ENCODE peak calls at places on chromosomes 6 and 20, in ten cellular contexts. One of them, this sample, is unnamed.

GRCh38 chr6:56246544-56246940 is 838 bp downstream of the COL21A1 start:
- DNase-seq in psoas muscle: no peak
- DNase-seq in fibroblast of the aortic adventitia: no peak
- DNase-seq in spleen: no peak
- DNase-seq in foreskin fibroblast: peak
- DNase-seq in nephron progenitor cell: peak
- DNase-seq in glutamatergic neuron: no peak
- DNase-seq in suprapubic skin: no peak
- DNase-seq in cardiac fibroblast: peak
- DNase-seq in mammary epithelial cell: no peak
- DNase-seq in this sample: no peak

GRCh38 chr6:2237001-2237400 is 8.4 kb downstream of the GMDS start:
- DNase-seq in spleen: no peak
- DNase-seq in suprapubic skin: no peak
- DNase-seq in glutamatergic neuron: no peak
- DNase-seq in fibroblast of the aortic adventitia: peak
- DNase-seq in foreskin fibroblast: peak
- DNase-seq in nephron progenitor cell: no peak
- DNase-seq in psoas muscle: no peak
- DNase-seq in mammary epithelial cell: peak
- DNase-seq in cardiac fibroblast: peak
- DNase-seq in this sample: peak

GRCh38 chr20:57772349-57772964 is 62.6 kb upstream of the PMEPA1 start:
- DNase-seq in foreskin fibroblast: peak
- DNase-seq in psoas muscle: no peak
- DNase-seq in cardiac fibroblast: peak
- DNase-seq in fibroblast of the aortic adventitia: peak
- DNase-seq in glutamatergic neuron: no peak
- DNase-seq in mammary epithelial cell: peak
- DNase-seq in suprapubic skin: peak
- DNase-seq in spleen: no peak
- DNase-seq in nephron progenitor cell: no peak
- DNase-seq in this sample: peak

GRCh38 chr6:170285482-170285881 is 5.4 kb downstream of the DLL1 start:
- DNase-seq in spleen: peak
- DNase-seq in foreskin fibroblast: no peak
- DNase-seq in nephron progenitor cell: no peak
- DNase-seq in psoas muscle: peak
- DNase-seq in cardiac fibroblast: no peak
- DNase-seq in fibroblast of the aortic adventitia: no peak
- DNase-seq in glutamatergic neuron: no peak
- DNase-seq in suprapubic skin: peak
- DNase-seq in mammary epithelial cell: no peak
- DNase-seq in this sample: no peak

GRCh38 chr6:73695619-73696421 is at the start of gene CD109:
- DNase-seq in psoas muscle: peak
- DNase-seq in mammary epithelial cell: peak
- DNase-seq in glutamatergic neuron: peak
- DNase-seq in nephron progenitor cell: peak
- DNase-seq in suprapubic skin: peak
- DNase-seq in foreskin fibroblast: peak
- DNase-seq in cardiac fibroblast: peak
- DNase-seq in fibroblast of the aortic adventitia: peak
- DNase-seq in spleen: no peak
- DNase-seq in this sample: no peak

GRCh38 chr6:12804967-12805645 is 88.5 kb downstream of the PHACTR1 start:
- DNase-seq in fibroblast of the aortic adventitia: no peak
- DNase-seq in nephron progenitor cell: no peak
- DNase-seq in glutamatergic neuron: no peak
- DNase-seq in mammary epithelial cell: no peak
- DNase-seq in cardiac fibroblast: peak
- DNase-seq in suprapubic skin: no peak
- DNase-seq in psoas muscle: no peak
- DNase-seq in foreskin fibroblast: no peak
- DNase-seq in spleen: no peak
- DNase-seq in this sample: no peak

GRCh38 chr20:34581341-34582189 is 23.0 kb downstream of the MAP1LC3A start:
- DNase-seq in mammary epithelial cell: no peak
- DNase-seq in foreskin fibroblast: peak
- DNase-seq in suprapubic skin: no peak
- DNase-seq in cardiac fibroblast: peak
- DNase-seq in spleen: no peak
- DNase-seq in fibroblast of the aortic adventitia: peak
- DNase-seq in glutamatergic neuron: no peak
- DNase-seq in psoas muscle: no peak
- DNase-seq in nephron progenitor cell: no peak
- DNase-seq in this sample: no peak

GRCh38 chr6:133774356-133774755 is 114.6 kb upstream of the TCF21 start:
- DNase-seq in mammary epithelial cell: peak
- DNase-seq in cardiac fibroblast: peak
- DNase-seq in fibroblast of the aortic adventitia: peak
- DNase-seq in foreskin fibroblast: peak
- DNase-seq in spleen: no peak
- DNase-seq in nephron progenitor cell: no peak
- DNase-seq in psoas muscle: no peak
- DNase-seq in glutamatergic neuron: no peak
- DNase-seq in suprapubic skin: no peak
- DNase-seq in this sample: no peak

GRCh38 chr6:159720708-159721107 is 6.6 kb upstream of the WTAP start:
- DNase-seq in nephron progenitor cell: no peak
- DNase-seq in suprapubic skin: no peak
- DNase-seq in foreskin fibroblast: peak
- DNase-seq in cardiac fibroblast: peak
- DNase-seq in spleen: no peak
- DNase-seq in mammary epithelial cell: peak
- DNase-seq in fibroblast of the aortic adventitia: peak
- DNase-seq in glutamatergic neuron: no peak
- DNase-seq in psoas muscle: no peak
- DNase-seq in this sample: no peak

GRCh38 chr20:48578397-48579098 is 249.3 kb downstream of the PREX1 start:
- DNase-seq in cardiac fibroblast: no peak
- DNase-seq in spleen: no peak
- DNase-seq in nephron progenitor cell: no peak
- DNase-seq in suprapubic skin: no peak
- DNase-seq in mammary epithelial cell: no peak
- DNase-seq in fibroblast of the aortic adventitia: no peak
- DNase-seq in psoas muscle: no peak
- DNase-seq in glutamatergic neuron: no peak
- DNase-seq in foreskin fibroblast: no peak
- DNase-seq in this sample: no peak
- TF ChIP-seq CTCF in cardiac fibroblast: no peak
- TF ChIP-seq CTCF in spleen: no peak
- TF ChIP-seq CTCF in nephron progenitor cell: no peak
- TF ChIP-seq CTCF in suprapubic skin: no peak
- TF ChIP-seq CTCF in mammary epithelial cell: no peak
- TF ChIP-seq CTCF in fibroblast of the aortic adventitia: no peak
- TF ChIP-seq CTCF in psoas muscle: no peak
- TF ChIP-seq CTCF in glutamatergic neuron: no peak
- TF ChIP-seq CTCF in foreskin fibroblast: no peak
- TF ChIP-seq CTCF in this sample: no peak

DNA sequence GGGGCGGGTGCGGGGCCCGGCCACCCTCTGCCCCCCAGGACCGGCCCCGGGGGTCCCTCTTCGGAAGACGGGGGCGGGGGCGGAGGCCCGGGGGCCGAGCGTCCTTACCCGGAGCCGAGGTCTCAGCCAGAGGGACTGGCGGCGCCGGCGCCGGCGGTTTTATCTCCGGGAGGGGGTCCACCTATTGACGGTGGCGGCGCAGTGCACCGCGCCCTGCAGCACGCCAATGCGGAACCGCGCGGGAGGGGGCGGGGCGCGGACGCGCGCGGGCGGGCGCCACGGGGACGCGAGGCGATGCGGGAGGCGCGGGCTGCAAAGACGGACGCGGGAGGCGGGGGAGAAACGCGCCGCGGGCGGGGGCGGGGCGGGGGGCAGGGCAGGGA is at the start of gene EEF1A2:
- DNase-seq in nephron progenitor cell: peak
- DNase-seq in fibroblast of the aortic adventitia: no peak
- DNase-seq in mammary epithelial cell: no peak
- DNase-seq in cardiac fibroblast: no peak
- DNase-seq in spleen: peak
- DNase-seq in psoas muscle: peak
- DNase-seq in foreskin fibroblast: peak
- DNase-seq in suprapubic skin: no peak
- DNase-seq in glutamatergic neuron: peak
- DNase-seq in this sample: no peak
- TF ChIP-seq CTCF in nephron progenitor cell: no peak
- TF ChIP-seq CTCF in fibroblast of the aortic adventitia: peak
- TF ChIP-seq CTCF in mammary epithelial cell: no peak
- TF ChIP-seq CTCF in cardiac fibroblast: no peak
- TF ChIP-seq CTCF in spleen: no peak
- TF ChIP-seq CTCF in psoas muscle: peak
- TF ChIP-seq CTCF in foreskin fibroblast: no peak
- TF ChIP-seq CTCF in suprapubic skin: no peak
- TF ChIP-seq CTCF in glutamatergic neuron: no peak
- TF ChIP-seq CTCF in this sample: no peak

DNA sequence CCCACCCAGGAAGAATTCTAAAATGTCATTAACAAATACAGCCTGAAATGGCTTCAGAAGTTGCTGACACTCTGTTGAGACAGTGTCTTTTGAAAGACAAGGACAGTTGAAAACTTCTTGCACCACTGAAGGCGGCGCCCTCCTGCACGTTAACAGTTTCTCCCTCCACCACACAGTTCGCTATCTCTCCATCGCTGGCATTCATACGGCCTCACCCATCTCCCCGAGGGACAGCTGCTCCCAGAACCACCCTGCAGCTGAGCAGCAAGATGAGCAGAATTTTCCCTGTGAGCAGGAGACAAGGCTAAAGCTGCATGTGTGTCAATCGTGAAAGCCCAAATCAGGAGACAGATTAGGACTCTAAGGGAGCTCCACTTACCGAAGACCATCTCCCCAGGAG is 113.3 kb downstream of the LY86 start:
- DNase-seq in psoas muscle: no peak
- DNase-seq in glutamatergic neuron: no peak
- DNase-seq in suprapubic skin: no peak
- DNase-seq in spleen: no peak
- DNase-seq in fibroblast of the aortic adventitia: no peak
- DNase-seq in nephron progenitor cell: no peak
- DNase-seq in mammary epithelial cell: no peak
- DNase-seq in foreskin fibroblast: no peak
- DNase-seq in cardiac fibroblast: no peak
- DNase-seq in this sample: no peak
- TF ChIP-seq CTCF in psoas muscle: no peak
- TF ChIP-seq CTCF in glutamatergic neuron: no peak
- TF ChIP-seq CTCF in suprapubic skin: no peak
- TF ChIP-seq CTCF in spleen: no peak
- TF ChIP-seq CTCF in fibroblast of the aortic adventitia: no peak
- TF ChIP-seq CTCF in nephron progenitor cell: no peak
- TF ChIP-seq CTCF in mammary epithelial cell: no peak
- TF ChIP-seq CTCF in foreskin fibroblast: no peak
- TF ChIP-seq CTCF in cardiac fibroblast: no peak
- TF ChIP-seq CTCF in this sample: no peak

DNA sequence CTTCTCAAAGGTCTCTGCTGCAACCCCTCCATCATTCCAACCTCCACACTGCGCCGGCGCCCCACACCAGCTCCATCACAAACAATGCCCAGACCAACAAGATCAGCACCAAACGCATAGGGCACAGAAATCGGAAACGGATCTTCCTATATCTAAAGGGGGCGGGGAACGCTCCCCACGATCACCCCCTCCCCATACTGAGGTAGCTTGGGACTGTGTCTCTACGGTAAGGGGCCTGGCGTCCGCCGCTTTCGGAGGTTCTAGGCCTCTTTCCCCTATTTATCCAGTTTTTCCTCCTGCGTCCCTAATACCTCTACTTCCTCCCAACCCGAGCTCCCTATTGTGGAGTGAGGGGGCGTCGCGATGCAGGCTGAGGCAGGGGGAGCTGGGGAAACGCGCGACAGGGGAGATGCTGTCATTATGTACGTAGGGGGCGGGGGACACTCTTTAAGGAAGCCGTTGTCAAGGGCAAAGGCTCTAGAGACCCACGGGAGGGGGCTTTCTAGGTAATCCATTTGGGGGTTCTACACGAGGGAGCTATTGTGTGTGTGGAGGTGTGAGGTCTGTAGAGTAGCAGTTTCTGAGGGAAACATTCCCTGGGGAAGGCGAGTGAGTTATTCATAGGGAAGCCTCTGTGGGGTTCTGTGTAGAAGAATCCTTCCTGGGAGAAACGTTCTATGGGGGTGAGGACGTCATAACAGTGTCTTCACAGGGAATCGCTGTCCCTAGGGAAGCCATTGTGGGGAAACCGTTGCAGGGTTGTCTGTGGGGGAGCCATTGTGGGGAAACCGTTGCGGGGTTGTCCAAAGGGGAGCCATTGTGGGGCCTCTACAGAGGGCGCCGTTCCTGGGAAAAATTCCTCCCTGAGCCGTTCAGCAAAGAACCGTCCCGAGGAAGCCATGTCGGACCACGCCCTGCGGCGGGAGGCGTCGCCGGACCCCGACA is 716 bp downstream of the DNAAF9 start:
- DNase-seq in psoas muscle: peak
- DNase-seq in fibroblast of the aortic adventitia: peak
- DNase-seq in foreskin fibroblast: peak
- DNase-seq in spleen: peak
- DNase-seq in suprapubic skin: peak
- DNase-seq in nephron progenitor cell: peak
- DNase-seq in glutamatergic neuron: peak
- DNase-seq in mammary epithelial cell: peak
- DNase-seq in cardiac fibroblast: peak
- DNase-seq in this sample: no peak
- TF ChIP-seq CTCF in psoas muscle: no peak
- TF ChIP-seq CTCF in fibroblast of the aortic adventitia: peak
- TF ChIP-seq CTCF in foreskin fibroblast: no peak
- TF ChIP-seq CTCF in spleen: no peak
- TF ChIP-seq CTCF in suprapubic skin: no peak
- TF ChIP-seq CTCF in nephron progenitor cell: no peak
- TF ChIP-seq CTCF in glutamatergic neuron: no peak
- TF ChIP-seq CTCF in mammary epithelial cell: no peak
- TF ChIP-seq CTCF in cardiac fibroblast: no peak
- TF ChIP-seq CTCF in this sample: peak

DNA sequence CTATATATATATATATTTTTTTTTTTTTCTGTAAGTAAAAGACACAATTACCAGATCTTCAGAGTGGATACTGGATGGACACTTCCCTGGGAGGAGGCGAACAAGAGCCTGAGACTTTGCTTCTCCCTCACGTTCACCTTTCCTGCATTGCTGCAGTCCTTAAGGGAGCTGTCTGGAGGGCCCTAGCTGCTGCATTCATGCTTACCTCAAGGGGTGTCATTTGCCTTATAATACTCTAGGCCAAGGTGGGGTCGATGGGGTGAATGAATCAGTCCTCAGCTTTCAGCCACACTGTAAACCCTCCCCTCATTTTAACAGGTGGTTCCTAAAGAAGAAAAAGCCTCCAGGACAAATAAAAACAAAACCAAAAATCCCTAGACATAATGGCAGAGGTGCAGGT is 34.8 kb upstream of the CD83 start:
- DNase-seq in spleen: no peak
- DNase-seq in fibroblast of the aortic adventitia: no peak
- DNase-seq in suprapubic skin: no peak
- DNase-seq in cardiac fibroblast: no peak
- DNase-seq in psoas muscle: no peak
- DNase-seq in foreskin fibroblast: no peak
- DNase-seq in glutamatergic neuron: no peak
- DNase-seq in nephron progenitor cell: no peak
- DNase-seq in mammary epithelial cell: no peak
- DNase-seq in this sample: no peak
- TF ChIP-seq CTCF in spleen: no peak
- TF ChIP-seq CTCF in fibroblast of the aortic adventitia: no peak
- TF ChIP-seq CTCF in suprapubic skin: no peak
- TF ChIP-seq CTCF in cardiac fibroblast: no peak
- TF ChIP-seq CTCF in psoas muscle: no peak
- TF ChIP-seq CTCF in foreskin fibroblast: no peak
- TF ChIP-seq CTCF in glutamatergic neuron: no peak
- TF ChIP-seq CTCF in nephron progenitor cell: no peak
- TF ChIP-seq CTCF in mammary epithelial cell: no peak
- TF ChIP-seq CTCF in this sample: no peak

This sample was measured in AG09319.